ENCODE peak calls at places on chromosomes 13 and 19, in ten cellular contexts. P, Q, S, J, G, C, A, L, O and W are unnamed samples.

GRCh38 chr19:2625434-2625833 is 77.1 kb downstream of the GNG7 start:
- DNase-seq in G (no peak), O (peak; percentile 55), P (no peak), Q (peak; percentile 75), A (no peak), J (no peak), S (no peak), C (no peak), L (peak; percentile 91), W (no peak)

GRCh38 chr19:47598407-47599349 is 10.3 kb upstream of the BICRA start:
- DNase-seq in G (peak; percentile 33), S (peak; percentile 17), L (peak; percentile 37), A (no peak), O (peak; percentile 41), C (no peak), P (peak; percentile 98), Q (peak; percentile 59), J (no peak), W (peak; percentile 64)

GRCh38 chr19:28884786-28885476 is 328.0 kb downstream of the UQCRFS1 start:
- DNase-seq in Q (no peak), P (no peak), C (no peak), J (no peak), L (no peak), G (no peak), S (no peak), A (no peak), O (no peak), W (no peak)

GRCh38 chr19:19342086-19343015 is 21.7 kb downstream of the MAU2 start:
- DNase-seq in G (peak; percentile 44), Q (peak; percentile 65), S (peak; percentile 83), L (peak; percentile 70), O (peak; percentile 76), J (peak; percentile 58), C (no peak), P (peak; percentile 76), A (peak; percentile 94), W (no peak)

GRCh38 chr13:40503026-40503425 is 163.4 kb downstream of the FOXO1 start:
- DNase-seq in G (no peak), J (no peak), A (no peak), O (no peak), S (no peak), Q (no peak), L (no peak), P (no peak), C (no peak), W (no peak)

GRCh38 chr19:2469102-2469914 is 6.6 kb upstream of the GADD45B start:
- DNase-seq in Q (no peak), O (no peak), C (no peak), P (no peak), S (peak; percentile 59), G (no peak), A (no peak), L (peak; percentile 42), J (no peak), W (no peak)

GRCh38 chr13:93689333-93689732 is 462.7 kb downstream of the GPC6 start:
- DNase-seq in A (no peak), J (no peak), P (no peak), S (no peak), L (no peak), O (no peak), G (no peak), Q (no peak), C (no peak), W (no peak)

GRCh38 chr13:24033527-24034302 is 126.8 kb upstream of the SPATA13 start:
- DNase-seq in A (no peak), L (no peak), S (no peak), J (no peak), Q (no peak), C (no peak), P (no peak), O (no peak), G (no peak), W (no peak)

GRCh38 chr19:15502264-15502663 is 6.1 kb upstream of the CYP4F22 start:
- DNase-seq in P (no peak), S (no peak), L (no peak), G (no peak), C (no peak), Q (no peak), A (no peak), O (no peak), J (no peak), W (no peak)

GRCh38 chr19:8629184-8629583 is 1.2 kb upstream of the NFILZ start:
- DNase-seq in L (no peak), J (no peak), G (no peak), P (no peak), S (no peak), C (no peak), Q (no peak), O (no peak), A (no peak), W (no peak)

GRCh38 chr19:49210108-49210900 is 52.7 kb downstream of the TRPM4 start:
- DNase-seq in A (peak; percentile 69), P (no peak), S (peak; percentile 90), Q (peak; percentile 42), G (no peak), O (no peak), J (peak; percentile 61), C (no peak), L (no peak), W (peak; percentile 33)
- TF ChIP-seq EP300 in A (no peak), P (no peak), S (no peak), Q (no peak), G (no peak), O (no peak), J (no peak), C (no peak), L (no peak), W (no peak)

GRCh38 chr19:12996542-12997094 is 1.3 kb downstream of the NFIX start:
- DNase-seq in Q (no peak), J (peak; percentile 65), C (no peak), G (peak; percentile 38), L (peak; percentile 48), O (peak; percentile 62), S (peak; percentile 67), A (peak; percentile 52), P (no peak), W (no peak)

GRCh38 chr19:12997967-12998940 is 3.0 kb downstream of the NFIX start:
- DNase-seq in S (no peak), P (no peak), A (no peak), C (no peak), L (no peak), G (no peak), O (no peak), Q (no peak), J (peak; percentile 36), W (peak; percentile 7)

GRCh38 chr19:12994701-12995595 is at the start of gene NFIX:
- DNase-seq in O (peak; percentile 78), S (peak; percentile 84), J (peak; percentile 82), A (peak; percentile 86), C (peak; percentile 90), Q (peak; percentile 70), P (no peak), L (peak; percentile 62), G (peak; percentile 24), W (peak; percentile 56)

GRCh38 chr19:12995596-12996541 is 594 bp downstream of the NFIX start:
- DNase-seq in S (peak; percentile 92), C (no peak), Q (no peak), L (no peak), O (no peak), G (no peak), J (peak; percentile 75), A (peak; percentile 87), P (no peak), W (peak; percentile 24)

DNA sequence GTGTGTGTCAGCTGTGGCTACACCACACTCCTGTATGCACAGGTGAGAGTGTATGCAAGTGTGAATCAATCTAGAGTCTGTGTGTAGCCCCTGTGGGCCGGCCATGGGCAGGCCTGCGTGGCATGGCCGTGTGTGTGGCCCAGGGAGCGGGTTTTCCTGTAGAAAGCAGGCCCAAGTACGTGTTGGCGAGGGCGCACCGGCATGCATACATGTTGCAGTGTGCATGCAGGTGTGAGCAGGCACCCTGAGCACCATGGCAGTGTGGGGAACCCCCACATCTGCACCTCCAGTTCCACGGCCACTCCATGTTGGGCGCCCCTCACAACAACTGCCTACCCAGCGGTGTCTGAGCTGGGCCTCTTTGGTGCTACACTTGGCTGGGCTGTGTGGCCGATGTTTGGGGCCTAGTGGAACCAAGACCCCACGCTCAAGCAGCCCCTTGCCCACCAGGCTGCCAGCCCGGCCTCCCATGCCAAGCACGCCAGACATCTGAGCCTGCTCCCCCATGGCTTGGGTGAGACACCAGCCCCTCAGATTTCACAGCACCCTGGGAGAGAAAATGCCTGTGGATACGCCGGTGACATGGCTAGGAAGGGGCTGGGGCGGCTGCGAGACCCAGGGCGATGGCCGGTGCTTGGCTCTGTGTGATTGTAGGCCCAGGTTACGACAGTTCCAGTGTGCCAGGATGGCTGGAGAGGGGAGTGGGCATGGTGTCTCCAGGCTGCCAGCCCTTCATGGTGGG is 2.1 kb downstream of the NFIX start:
- DNase-seq in Q (no peak), O (no peak), S (no peak), C (no peak), A (no peak), G (no peak), P (no peak), L (no peak), J (peak; percentile 42), W (peak; percentile 7)
- H3K4me3 ChIP-seq in Q (peak overlapping the region; percentile 68), O (peak overlapping the region; percentile 82), S (peak overlapping the region; percentile 64), C (peak overlapping the region; percentile 89), A (peak overlapping the region; percentile 76), G (peak overlapping the region; percentile 85), P (no peak overlapping the region), L (peak overlapping the region; percentile 85), J (peak overlapping the region; percentile 74), W (peak overlapping the region; percentile 80)

GRCh38 chr19:41263850-41264580 is at the start of gene HNRNPUL1:
- DNase-seq in L (peak; percentile 98), C (peak; percentile 100), O (peak; percentile 98), G (peak; percentile 100), P (peak; percentile 100), A (peak; percentile 98), J (peak; percentile 100), Q (peak; percentile 99), S (peak; percentile 95), W (peak; percentile 99)
- TF ChIP-seq EP300 in L (no peak), C (no peak), O (no peak), G (no peak), P (no peak), A (peak; percentile 21), J (peak; percentile 3), Q (no peak), S (no peak), W (peak; percentile 57)

GRCh38 chr13:46378411-46378810 is 8.6 kb downstream of the RUBCNL start:
- DNase-seq in Q (no peak), P (no peak), S (no peak), A (no peak), C (no peak), O (no peak), G (no peak), J (no peak), L (peak; percentile 68), W (no peak)

GRCh38 chr13:46382224-46382623 is 4.8 kb downstream of the RUBCNL start:
- DNase-seq in P (no peak), Q (no peak), C (no peak), S (no peak), G (no peak), O (no peak), A (no peak), L (no peak), J (no peak), W (no peak)

GRCh38 chr13:46377554-46377953 is 9.5 kb downstream of the RUBCNL start:
- DNase-seq in G (no peak), O (no peak), L (no peak), Q (no peak), J (no peak), A (no peak), S (no peak), P (no peak), C (no peak), W (no peak)

GRCh38 chr13:46383383-46383782 is 3.7 kb downstream of the RUBCNL start:
- DNase-seq in P (no peak), Q (no peak), A (no peak), O (no peak), S (no peak), C (no peak), G (no peak), J (no peak), L (no peak), W (no peak)

GRCh38 chr13:46380242-46380641 is 6.8 kb downstream of the RUBCNL start:
- DNase-seq in P (no peak), S (no peak), L (no peak), A (no peak), G (no peak), C (no peak), J (no peak), Q (no peak), O (no peak), W (no peak)
- H3K4me3 ChIP-seq in P (no peak overlapping the region), S (no peak overlapping the region), L (no peak overlapping the region), A (no peak overlapping the region), G (no peak overlapping the region), C (no peak overlapping the region), J (no peak overlapping the region), Q (no peak overlapping the region), O (no peak overlapping the region), W (no peak overlapping the region)